ENCODE peak calls at places on chromosomes 2 and 18, in four cellular contexts. Y is K562, K is HCT116, V is HepG2. B is an unnamed sample.

GRCh38 chr18:35282353-35282752 is 7.7 kb downstream of the ZSCAN30 start:
- DNase-seq in Y (no peak), K (no peak), V (peak), B (peak)

GRCh38 chr2:171434671-171434980 is 600 bp downstream of the DCAF17 start:
- DNase-seq in Y (no peak), K (no peak), V (peak), B (no peak)

GRCh38 chr2:133303150-133303549 is 265.1 kb downstream of the NCKAP5 start:
- DNase-seq in Y (no peak), K (no peak), V (no peak), B (no peak)

GRCh38 chr2:100781523-100782375 is 38.2 kb upstream of the NPAS2 start:
- DNase-seq in Y (no peak), K (no peak), V (no peak), B (no peak)

GRCh38 chr2:240329116-240329665 is 106.3 kb upstream of the GPC1 start:
- DNase-seq in Y (no peak), K (no peak), V (no peak), B (no peak)

GRCh38 chr2:117858336-117858735 is 43.8 kb downstream of the DDX18 start:
- DNase-seq in Y (no peak), K (no peak), V (no peak), B (no peak)

GRCh38 chr18:61635901-61636528 is 256.8 kb downstream of the RNF152 start:
- DNase-seq in Y (peak), K (peak), V (peak), B (no peak)

GRCh38 chr2:190802133-190802532 is 78.5 kb upstream of the GLS start:
- DNase-seq in Y (no peak), K (no peak), V (no peak), B (no peak)

GRCh38 chr18:76494181-76494540 is 881 bp downstream of the ZNF516 start:
- DNase-seq in Y (no peak), K (no peak), V (peak), B (no peak)

GRCh38 chr2:111005307-111005706 is 115.4 kb upstream of the BCL2L11 start:
- DNase-seq in Y (no peak), K (no peak), V (no peak), B (no peak)

GRCh38 chr2:31196622-31197021 is 20.7 kb downstream of the CAPN14 start:
- DNase-seq in Y (no peak), K (no peak), V (no peak), B (no peak)

DNA sequence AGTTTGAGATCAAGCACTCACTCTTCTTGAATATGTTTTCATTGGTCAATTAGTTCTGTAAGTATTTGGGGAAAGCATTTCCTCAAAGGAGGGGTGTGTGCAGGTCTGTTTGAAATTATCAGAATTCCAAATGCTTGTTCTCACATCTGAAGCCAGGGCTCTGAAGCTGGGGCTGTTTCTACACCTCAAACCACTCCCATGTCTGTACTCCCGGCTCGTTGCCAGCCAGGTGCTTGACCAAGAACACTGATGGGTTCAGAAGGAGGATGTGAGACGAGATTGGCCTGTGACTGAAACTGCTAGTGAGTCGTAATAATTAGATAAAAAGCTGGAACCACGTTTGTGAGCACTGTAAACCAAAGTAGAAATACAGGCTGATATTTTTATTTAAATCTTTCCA is 356.5 kb upstream of the SALL3 start:
- DNase-seq in Y (no peak), K (no peak), V (no peak), B (no peak)
- TF ChIP-seq TCF7L2 in Y (no peak), K (no peak), V (no peak), B (no peak)

DNA sequence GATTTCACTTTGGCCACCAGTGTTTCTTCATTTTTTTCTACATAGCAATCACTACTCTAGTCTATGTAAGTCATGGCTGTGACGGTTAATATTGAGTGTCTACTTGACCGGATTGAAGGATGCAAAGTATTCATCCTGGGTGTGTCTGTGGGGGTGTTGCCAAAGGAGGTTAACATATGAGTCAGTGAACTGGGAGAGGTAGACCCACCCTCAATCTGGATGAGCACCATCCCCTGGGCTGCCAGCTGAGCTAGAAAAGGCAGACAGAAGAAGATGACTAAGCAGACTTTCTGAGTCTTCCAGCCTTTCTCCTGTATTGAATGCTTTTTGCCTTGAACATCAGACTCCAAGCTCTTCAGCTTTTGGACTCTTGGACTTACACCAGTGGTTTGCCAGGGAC is 265.0 kb upstream of the SLC8A1 start:
- DNase-seq in Y (no peak), K (no peak), V (no peak), B (no peak)
- TF ChIP-seq TCF7L2 in Y (no peak), K (no peak), V (no peak), B (no peak)

DNA sequence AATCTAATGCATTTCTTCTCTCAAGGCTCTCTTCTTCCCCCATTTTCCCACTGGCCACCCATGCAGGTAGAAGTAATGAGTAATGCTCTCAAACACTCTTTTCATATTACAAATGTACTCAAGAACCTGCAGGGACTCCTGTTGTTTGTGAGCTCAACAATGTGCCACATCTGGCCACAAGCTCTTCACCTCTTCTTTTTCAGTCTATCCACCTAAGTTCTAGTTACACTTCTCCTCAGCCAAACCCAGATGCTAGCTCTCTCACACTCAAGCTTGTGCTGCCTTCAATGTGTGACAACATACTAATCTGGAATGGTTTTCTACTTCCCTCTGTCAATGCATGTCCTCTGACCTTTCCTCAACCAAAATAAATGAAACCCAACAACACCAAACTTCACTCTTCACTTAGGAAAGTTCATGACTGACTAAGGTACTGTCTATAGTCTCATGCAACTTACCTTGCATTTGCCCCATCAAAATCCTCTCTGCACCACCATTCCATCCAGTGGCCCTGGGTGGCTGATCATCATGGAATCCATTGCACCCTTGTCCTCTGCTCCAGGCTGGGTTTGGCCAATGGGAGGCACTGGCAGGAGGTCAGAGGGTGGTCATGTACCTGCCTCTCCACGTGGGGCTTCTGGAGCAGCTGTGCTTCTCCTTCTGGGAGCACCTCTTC is 5.3 kb upstream of the IL18R1 start:
- DNase-seq in Y (no peak), K (no peak), V (no peak), B (no peak)
- TF ChIP-seq TCF7L2 in Y (no peak), K (no peak), V (no peak), B (no peak)

DNA sequence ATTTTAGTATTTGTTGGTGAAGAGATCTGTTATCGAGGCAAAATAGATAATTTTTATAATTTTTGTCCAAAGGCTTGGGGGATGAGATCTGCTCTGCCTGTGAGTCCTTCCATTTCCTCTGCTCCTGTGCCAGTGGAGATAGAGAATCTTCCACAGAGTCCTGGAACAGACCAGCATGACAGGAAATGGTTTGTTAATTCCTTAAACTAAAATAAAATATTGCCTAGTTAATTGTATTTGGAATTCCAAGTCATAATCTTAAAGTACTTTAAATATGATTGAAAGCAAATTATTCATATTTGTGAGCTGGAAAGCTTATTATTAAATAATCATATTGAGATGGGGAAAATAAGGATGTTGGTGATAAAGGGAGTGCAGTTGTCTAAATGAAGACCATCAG is 87.8 kb downstream of the EPB41L5 start:
- DNase-seq in Y (no peak), K (no peak), V (no peak), B (no peak)
- TF ChIP-seq TCF7L2 in Y (no peak), K (no peak), V (no peak), B (no peak)